ENCODE peak calls at places on chromosomes 6 and 20, in eight cellular contexts. L, U, N, B, T, Q, F and I are unnamed samples.

GRCh38 chr20:38649275-38649891 is 47.8 kb downstream of the ARHGAP40 start:
- DNase-seq in L (peak; percentile 53), U (no peak), N (no peak), B (peak; percentile 60), T (peak; percentile 28), Q (no peak), F (peak; percentile 22), I (no peak)

GRCh38 chr20:38125157-38126056 is 39.7 kb downstream of the TGM2 start:
- DNase-seq in L (no peak), U (no peak), N (peak; percentile 72), B (peak; percentile 39), T (no peak), Q (no peak), F (peak; percentile 77), I (peak; percentile 91)

GRCh38 chr6:84074988-84075781 is 41.6 kb downstream of the MRAP2 start:
- DNase-seq in L (peak; percentile 34), U (no peak), N (no peak), B (no peak), T (no peak), Q (no peak), F (no peak), I (no peak)

GRCh38 chr6:23855497-23856116 is 270.4 kb upstream of the NRSN1 start:
- DNase-seq in L (no peak), U (no peak), N (no peak), B (no peak), T (no peak), Q (no peak), F (no peak), I (peak; percentile 48)

GRCh38 chr6:43858161-43859153 is 88.4 kb downstream of the VEGFA start:
- DNase-seq in L (no peak), U (no peak), N (no peak), B (no peak), T (no peak), Q (peak; percentile 74), F (no peak), I (no peak)

GRCh38 chr6:20559924-20560551 is 25.8 kb downstream of the CDKAL1 start:
- DNase-seq in L (no peak), U (no peak), N (no peak), B (no peak), T (no peak), Q (no peak), F (no peak), I (no peak)

GRCh38 chr20:51938557-51939324 is 136.4 kb upstream of the SALL4 start:
- DNase-seq in L (no peak), U (no peak), N (no peak), B (no peak), T (no peak), Q (no peak), F (no peak), I (no peak)

GRCh38 chr6:18362058-18362561 is 25.0 kb upstream of the RNF144B start:
- DNase-seq in L (no peak), U (no peak), N (no peak), B (peak; percentile 22), T (no peak), Q (no peak), F (no peak), I (no peak)

GRCh38 chr6:113654396-113654795 is 202.7 kb upstream of the MARCKS start:
- DNase-seq in L (no peak), U (no peak), N (peak; percentile 50), B (peak; percentile 84), T (no peak), Q (no peak), F (peak; percentile 81), I (peak; percentile 84)